ENCODE peak calls at places on chromosome 18, in six cellular contexts. Q is IMR-90, M is mesendoderm, X is neuronal stem cell, P is mesenchymal stem cell, L is H1. A is an unnamed sample. For H3K27me3, the result is how much of the 10 kb centered on the place peaks cover.

GRCh38 chr18:63427566-63427965 is 5.3 kb upstream of the VPS4B start:
- DNase-seq in X (no peak), L (peak), Q (no peak), M (peak), P (no peak), A (peak)

GRCh38 chr18:51391731-51392130 is 194.2 kb upstream of the MEX3C start:
- DNase-seq in M (no peak), Q (no peak), L (no peak), X (no peak), P (peak), A (no peak)

GRCh38 chr18:6561029-6561861 is 146.5 kb upstream of the L3MBTL4 start:
- DNase-seq in P (peak), L (no peak), M (peak), X (no peak), Q (peak), A (peak)

GRCh38 chr18:7177131-7177744 is 53.7 kb upstream of the LRRC30 start:
- DNase-seq in L (no peak), P (peak), X (peak), Q (peak), M (peak), A (peak)

GRCh38 chr18:39701839-39702238 is 2136.2 kb upstream of the CELF4 start:
- DNase-seq in L (no peak), P (peak), Q (peak), X (no peak), M (peak), A (no peak)

GRCh38 chr18:45119888-45120287 is 439.2 kb downstream of the SETBP1 start:
- DNase-seq in X (no peak), P (no peak), L (no peak), M (no peak), Q (no peak), A (no peak)

GRCh38 chr18:55275042-55275897 is 312.7 kb downstream of the TCF4 start:
- DNase-seq in M (peak), P (peak), L (no peak), Q (peak), X (no peak), A (peak)

GRCh38 chr18:10499230-10499629 is 26.6 kb upstream of the NAPG start:
- DNase-seq in P (peak), L (no peak), M (no peak), Q (no peak), X (no peak), A (peak)

GRCh38 chr18:11963991-11964484 is 17.3 kb upstream of the IMPA2 start:
- DNase-seq in P (no peak), M (peak), Q (peak), L (no peak), X (no peak), A (no peak)

GRCh38 chr18:23237524-23238151 is 102.4 kb downstream of the CABLES1 start:
- DNase-seq in M (peak), X (no peak), L (no peak), Q (peak), P (peak), A (peak)

GRCh38 chr18:23239350-23239692 is 104.0 kb downstream of the CABLES1 start:
- DNase-seq in X (no peak), P (no peak), Q (no peak), M (no peak), L (no peak), A (no peak)

GRCh38 chr18:23238651-23239349 is 103.5 kb downstream of the CABLES1 start:
- DNase-seq in M (peak), Q (peak), L (no peak), P (peak), X (no peak), A (no peak)

GRCh38 chr18:23236876-23237468 is 101.7 kb downstream of the CABLES1 start:
- DNase-seq in M (no peak), L (no peak), Q (no peak), P (no peak), X (no peak), A (peak)

DNA sequence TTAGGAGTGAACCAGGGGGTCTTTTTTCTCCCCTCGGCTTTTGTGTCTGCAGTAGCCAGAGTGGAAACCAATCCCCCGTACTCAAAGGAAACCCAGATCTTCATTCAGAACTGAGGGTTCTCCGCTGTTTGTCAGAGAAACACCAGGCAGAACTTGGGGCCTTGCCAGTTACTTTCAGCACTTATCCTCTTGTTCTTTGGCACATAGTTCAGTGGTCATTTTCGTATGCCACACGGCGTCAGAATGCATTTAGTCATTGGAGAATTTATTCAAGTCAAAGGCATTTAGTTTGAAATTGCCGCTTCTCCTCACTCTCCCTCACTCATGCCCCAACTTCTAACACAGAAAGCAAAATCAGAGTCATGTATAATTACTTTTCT is 102.9 kb downstream of the CABLES1 start:
- DNase-seq in Q (peak), L (no peak), X (no peak), P (peak), M (no peak), A (peak)
- H3K4me3 ChIP-seq in Q (no peak), L (no peak), X (no peak), P (peak), M (no peak), A (no peak)

DNA sequence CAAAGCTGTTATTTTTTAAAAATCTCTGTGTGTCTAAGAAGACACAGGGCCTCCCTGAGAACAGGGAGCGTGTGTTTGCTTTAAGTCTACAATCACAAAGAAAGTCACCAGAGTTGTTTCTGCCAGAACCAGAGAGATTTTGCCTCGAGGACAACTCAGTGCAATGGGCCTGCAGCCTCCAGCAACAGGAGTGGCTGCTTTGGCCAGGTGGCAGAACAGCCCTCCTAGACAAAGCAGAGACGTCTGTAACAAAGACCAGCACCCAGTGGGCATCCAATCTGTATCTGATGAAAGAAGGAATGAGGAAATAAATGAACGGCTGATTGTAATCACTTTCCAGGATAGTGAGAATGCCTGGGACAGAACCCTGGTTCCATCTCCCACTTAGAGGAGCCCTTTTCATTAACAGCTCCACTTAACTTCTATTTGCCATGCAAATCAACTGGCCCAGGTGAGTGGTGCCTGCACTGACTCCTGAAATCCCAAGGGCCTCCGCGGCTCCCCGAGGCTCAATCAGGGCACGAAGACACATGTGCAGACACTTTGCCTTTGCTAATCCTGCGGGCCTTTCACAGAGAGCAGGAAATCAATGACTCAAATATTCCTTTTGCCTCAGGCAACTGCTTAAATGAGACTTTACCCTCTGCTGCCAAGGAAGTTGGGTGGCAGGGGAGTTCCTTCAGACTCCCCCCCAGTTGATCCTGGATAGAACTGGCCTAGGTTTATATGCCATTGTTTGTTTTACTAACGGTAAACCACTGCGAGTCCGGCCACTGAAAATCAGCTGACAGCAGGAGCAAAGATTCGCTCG is 146.5 kb downstream of the CABLES1 start:
- DNase-seq in X (no peak), M (peak), P (peak), Q (no peak), L (no peak), A (peak)
- H3K18ac ChIP-seq in X (peak), M (peak), P (no peak), Q (no peak), L (peak), A (peak)

GRCh38 chr18:13813271-13813849 is 10.6 kb upstream of the MC5R start:
- DNase-seq in X (peak), P (peak), M (peak), L (no peak), Q (peak), A (peak)
- H3K27me3 ChIP-seq in X (under half), P (under half), M (under half), L (under half), Q (under half), A (under half)

GRCh38 chr18:60894254-60894945 is 438.8 kb upstream of the CDH20 start:
- DNase-seq in Q (no peak), X (no peak), L (no peak), M (no peak), P (no peak), A (no peak)

GRCh38 chr18:60891936-60892335 is 441.3 kb upstream of the CDH20 start:
- DNase-seq in Q (no peak), L (no peak), P (no peak), X (no peak), M (no peak), A (peak)

GRCh38 chr18:60892441-60892840 is 440.8 kb upstream of the CDH20 start:
- DNase-seq in L (no peak), Q (no peak), X (no peak), M (no peak), P (no peak), A (peak)

GRCh38 chr18:60892855-60893254 is 440.4 kb upstream of the CDH20 start:
- DNase-seq in L (no peak), X (no peak), P (peak), Q (no peak), M (no peak), A (peak)

DNA sequence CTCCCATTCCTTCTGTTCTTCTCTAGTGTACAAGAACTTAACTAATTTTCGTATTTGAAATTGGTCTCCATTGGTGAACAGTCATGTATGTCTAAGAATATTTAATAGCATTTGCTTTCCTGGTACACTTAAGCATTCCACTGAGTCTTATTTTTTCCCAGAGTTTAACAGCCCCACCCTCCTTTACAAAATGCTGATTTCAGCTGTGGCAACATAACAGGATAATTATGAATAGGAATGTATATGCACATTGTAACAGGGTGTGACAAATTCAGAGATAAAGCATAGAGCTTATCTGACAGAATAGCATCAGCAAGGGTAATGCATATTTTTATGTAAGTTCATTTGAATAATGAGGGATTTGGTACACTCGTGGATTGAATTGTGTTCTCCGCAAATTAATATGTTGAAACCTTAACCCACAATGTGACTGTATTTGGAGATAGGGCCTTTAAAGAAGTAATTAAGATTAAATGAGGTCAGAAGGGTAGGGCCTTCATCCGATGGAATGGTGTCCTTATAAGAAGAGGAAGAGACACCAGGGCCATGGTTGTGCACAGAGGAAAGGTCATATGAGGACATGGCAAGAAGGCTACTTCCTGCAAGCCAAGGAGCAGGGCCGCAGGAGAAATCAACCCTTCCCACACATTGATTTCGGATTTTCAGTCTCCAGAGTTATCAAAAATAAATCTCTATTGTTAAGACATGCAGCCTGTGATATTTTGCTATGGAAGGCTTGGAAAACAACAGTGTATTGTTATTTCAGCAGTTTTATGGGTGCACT is 439.7 kb upstream of the CDH20 start:
- DNase-seq in X (no peak), P (no peak), L (no peak), Q (no peak), M (no peak), A (peak)
- H3K4me3 ChIP-seq in X (no peak), P (no peak), L (no peak), Q (no peak), M (no peak), A (no peak)

DNA sequence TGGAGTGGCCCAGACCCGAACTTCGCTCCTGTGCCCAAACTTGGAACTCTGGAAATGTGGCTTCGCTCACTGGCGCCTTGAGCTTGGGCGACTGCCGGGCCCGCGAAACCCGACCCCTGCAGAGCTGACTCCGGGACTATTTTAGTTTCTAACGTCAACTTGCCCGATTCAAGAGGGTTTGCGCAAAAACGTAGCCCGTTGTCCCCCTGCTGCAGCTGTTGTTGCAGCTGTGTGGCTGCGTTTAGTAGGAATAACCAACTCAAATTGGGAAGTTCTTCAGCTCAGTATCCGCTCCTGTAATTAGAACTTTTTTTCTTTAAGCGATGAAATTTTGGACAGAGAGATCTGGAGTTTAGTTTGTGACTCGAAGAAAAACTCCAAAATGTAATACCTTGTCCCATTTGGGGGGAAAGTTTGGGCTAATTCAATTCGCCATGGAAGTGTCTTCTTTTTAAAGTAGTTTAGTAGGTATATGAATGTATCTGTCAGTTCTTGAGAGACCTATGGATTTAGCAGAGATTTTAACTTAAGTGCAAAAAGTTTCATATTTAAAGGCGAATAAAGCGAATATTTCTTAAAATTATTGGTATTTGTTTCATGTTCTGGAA is 565 bp downstream of the MYL12A start:
- DNase-seq in Q (peak), X (peak), L (no peak), P (peak), M (no peak), A (peak)
- H3K18ac ChIP-seq in Q (peak), X (peak), L (no peak), P (peak), M (peak), A (peak)

DNA sequence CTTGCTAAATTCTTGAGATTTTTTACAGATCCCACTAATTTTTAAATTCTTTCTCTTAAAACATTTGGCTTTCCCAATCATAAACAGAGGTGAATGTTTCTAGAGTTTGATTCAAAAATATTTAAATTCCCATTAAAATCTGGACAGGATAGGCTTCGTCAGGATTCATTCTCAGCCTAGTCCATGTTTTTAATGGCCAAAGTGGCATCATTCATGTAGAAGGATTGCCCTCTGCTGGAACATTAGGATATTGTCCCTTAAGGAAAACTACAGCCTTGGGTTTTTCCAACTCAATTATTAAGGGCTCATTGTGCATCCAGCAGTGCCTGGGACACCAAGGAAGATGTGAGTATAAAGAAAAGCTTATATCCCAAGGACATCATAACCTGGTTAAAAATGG is 71.7 kb downstream of the TPGS2 start:
- DNase-seq in Q (peak), L (no peak), M (peak), P (peak), X (peak), A (peak)
- H3K27me3 ChIP-seq in Q (under half), L (under half), M (under half), P (under half), X (under half), A (under half)

DNA sequence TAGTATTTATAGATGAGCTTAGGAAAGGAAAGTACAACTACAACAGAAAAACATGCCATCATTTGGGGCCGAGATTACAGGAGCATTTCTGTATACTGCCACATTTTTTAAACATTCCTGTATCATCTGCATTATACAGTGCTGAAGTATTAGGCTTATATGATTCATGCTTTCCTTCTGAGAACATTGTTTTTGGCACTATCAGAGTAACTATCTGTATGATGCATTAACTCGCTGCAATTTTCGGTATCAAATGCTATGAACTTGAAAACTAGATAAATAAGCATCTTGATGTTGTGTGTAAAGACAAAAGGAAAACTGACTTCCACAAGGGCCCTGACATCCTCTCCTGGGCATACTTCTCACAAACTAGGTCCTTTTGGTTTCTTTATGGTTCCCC is 102.0 kb downstream of the RIT2 start:
- DNase-seq in L (no peak), M (no peak), Q (no peak), P (peak), X (no peak), A (no peak)
- H3K4me3 ChIP-seq in L (no peak), M (no peak), Q (no peak), P (no peak), X (no peak), A (no peak)

GRCh38 chr18:58593930-58594329 is 35.0 kb downstream of the ALPK2 start:
- DNase-seq in P (no peak), M (no peak), X (no peak), L (no peak), Q (peak), A (no peak)

GRCh38 chr18:58592223-58593214 is 36.4 kb downstream of the ALPK2 start:
- DNase-seq in Q (no peak), X (no peak), L (no peak), M (no peak), P (no peak), A (no peak)

GRCh38 chr18:58590231-58590630 is 38.7 kb downstream of the ALPK2 start:
- DNase-seq in M (peak), X (no peak), P (peak), Q (peak), L (no peak), A (peak)

GRCh38 chr18:58591286-58591685 is 37.6 kb downstream of the ALPK2 start:
- DNase-seq in X (no peak), L (no peak), Q (no peak), M (no peak), P (no peak), A (no peak)

GRCh38 chr18:58590827-58591226 is 38.1 kb downstream of the ALPK2 start:
- DNase-seq in L (no peak), P (no peak), Q (no peak), X (no peak), M (no peak), A (no peak)
- H3K18ac ChIP-seq in L (peak), P (peak), Q (peak), X (peak), M (peak), A (peak)